ENCODE peak calls at places on chromosomes 4 and X, in nine cellular contexts. One of them, this sample, is unnamed.

GRCh38 chr4:125097729-125098128 is 217.0 kb upstream of the FAT4 start:
- DNase-seq in CD8-positive, alpha-beta memory T cell: no peak
- DNase-seq in heart left ventricle: no peak
- DNase-seq in A549: no peak
- DNase-seq in colonic mucosa: no peak
- DNase-seq in GM23338: no peak
- DNase-seq in CD8-positive, alpha-beta T cell: no peak
- DNase-seq in lower lobe of right lung: no peak
- DNase-seq in small intestine: no peak
- DNase-seq in this sample: no peak

GRCh38 chr4:57153207-57153606 is 43.0 kb upstream of the IGFBP7 start:
- DNase-seq in CD8-positive, alpha-beta memory T cell: no peak
- DNase-seq in heart left ventricle: no peak
- DNase-seq in A549: no peak
- DNase-seq in colonic mucosa: no peak
- DNase-seq in GM23338: no peak
- DNase-seq in CD8-positive, alpha-beta T cell: no peak
- DNase-seq in lower lobe of right lung: no peak
- DNase-seq in small intestine: no peak
- DNase-seq in this sample: peak; percentile 18

GRCh38 chr4:137524642-137525384 is 7.5 kb downstream of the PCDH18 start:
- DNase-seq in CD8-positive, alpha-beta memory T cell: no peak
- DNase-seq in heart left ventricle: no peak
- DNase-seq in A549: no peak
- DNase-seq in colonic mucosa: no peak
- DNase-seq in GM23338: no peak
- DNase-seq in CD8-positive, alpha-beta T cell: no peak
- DNase-seq in lower lobe of right lung: no peak
- DNase-seq in small intestine: no peak
- DNase-seq in this sample: no peak

GRCh38 chrX:31832263-31832662 is 760.4 kb upstream of the FTHL17 start:
- DNase-seq in CD8-positive, alpha-beta memory T cell: no peak
- DNase-seq in heart left ventricle: no peak
- DNase-seq in A549: no peak
- DNase-seq in colonic mucosa: no peak
- DNase-seq in GM23338: no peak
- DNase-seq in CD8-positive, alpha-beta T cell: no peak
- DNase-seq in lower lobe of right lung: no peak
- DNase-seq in small intestine: peak; percentile 52
- DNase-seq in this sample: no peak

GRCh38 chrX:103697687-103698086 is 11.2 kb upstream of the MORF4L2 start:
- DNase-seq in CD8-positive, alpha-beta memory T cell: no peak
- DNase-seq in heart left ventricle: no peak
- DNase-seq in A549: no peak
- DNase-seq in colonic mucosa: no peak
- DNase-seq in GM23338: peak; percentile 25
- DNase-seq in CD8-positive, alpha-beta T cell: no peak
- DNase-seq in lower lobe of right lung: no peak
- DNase-seq in small intestine: no peak
- DNase-seq in this sample: no peak

GRCh38 chr4:171719691-171720090 is 93.5 kb upstream of the GALNTL6 start:
- DNase-seq in CD8-positive, alpha-beta memory T cell: no peak
- DNase-seq in heart left ventricle: no peak
- DNase-seq in A549: no peak
- DNase-seq in colonic mucosa: no peak
- DNase-seq in GM23338: no peak
- DNase-seq in CD8-positive, alpha-beta T cell: no peak
- DNase-seq in lower lobe of right lung: no peak
- DNase-seq in small intestine: no peak
- DNase-seq in this sample: no peak

GRCh38 chrX:17547658-17548057 is 172.7 kb downstream of the NHS start:
- DNase-seq in CD8-positive, alpha-beta memory T cell: no peak
- DNase-seq in heart left ventricle: peak; percentile 69
- DNase-seq in A549: peak; percentile 80
- DNase-seq in colonic mucosa: peak; percentile 67
- DNase-seq in GM23338: no peak
- DNase-seq in CD8-positive, alpha-beta T cell: no peak
- DNase-seq in lower lobe of right lung: peak; percentile 63
- DNase-seq in small intestine: peak; percentile 67
- DNase-seq in this sample: peak; percentile 60

GRCh38 chr4:83320548-83320947 is 14.1 kb downstream of the HPSE start:
- DNase-seq in CD8-positive, alpha-beta memory T cell: no peak
- DNase-seq in heart left ventricle: peak; percentile 80
- DNase-seq in A549: no peak
- DNase-seq in colonic mucosa: peak; percentile 29
- DNase-seq in GM23338: no peak
- DNase-seq in CD8-positive, alpha-beta T cell: no peak
- DNase-seq in lower lobe of right lung: peak; percentile 83
- DNase-seq in small intestine: no peak
- DNase-seq in this sample: peak; percentile 65

GRCh38 chr4:143256456-143256855 is 71.7 kb downstream of the USP38 start:
- DNase-seq in CD8-positive, alpha-beta memory T cell: no peak
- DNase-seq in heart left ventricle: no peak
- DNase-seq in A549: no peak
- DNase-seq in colonic mucosa: no peak
- DNase-seq in GM23338: no peak
- DNase-seq in CD8-positive, alpha-beta T cell: no peak
- DNase-seq in lower lobe of right lung: no peak
- DNase-seq in small intestine: no peak
- DNase-seq in this sample: no peak

GRCh38 chr4:56861365-56861764 is 39.9 kb upstream of the SPINK2 start:
- DNase-seq in CD8-positive, alpha-beta memory T cell: no peak
- DNase-seq in heart left ventricle: no peak
- DNase-seq in A549: no peak
- DNase-seq in colonic mucosa: no peak
- DNase-seq in GM23338: peak; percentile 68
- DNase-seq in CD8-positive, alpha-beta T cell: no peak
- DNase-seq in lower lobe of right lung: no peak
- DNase-seq in small intestine: no peak
- DNase-seq in this sample: peak; percentile 44

GRCh38 chrX:13360146-13360545 is 40.3 kb upstream of the ATXN3L start:
- DNase-seq in CD8-positive, alpha-beta memory T cell: no peak
- DNase-seq in heart left ventricle: no peak
- DNase-seq in A549: no peak
- DNase-seq in colonic mucosa: no peak
- DNase-seq in GM23338: no peak
- DNase-seq in CD8-positive, alpha-beta T cell: peak; percentile 47
- DNase-seq in lower lobe of right lung: no peak
- DNase-seq in small intestine: no peak
- DNase-seq in this sample: no peak

GRCh38 chr4:129839687-129840086 is 743.7 kb downstream of the C4orf33 start:
- DNase-seq in CD8-positive, alpha-beta memory T cell: no peak
- DNase-seq in heart left ventricle: no peak
- DNase-seq in A549: no peak
- DNase-seq in colonic mucosa: no peak
- DNase-seq in GM23338: no peak
- DNase-seq in CD8-positive, alpha-beta T cell: no peak
- DNase-seq in lower lobe of right lung: no peak
- DNase-seq in small intestine: no peak
- DNase-seq in this sample: no peak

GRCh38 chr4:39855909-39856512 is 121.7 kb downstream of the PDS5A start:
- DNase-seq in CD8-positive, alpha-beta memory T cell: no peak
- DNase-seq in heart left ventricle: no peak
- DNase-seq in A549: peak; percentile 28
- DNase-seq in colonic mucosa: no peak
- DNase-seq in GM23338: no peak
- DNase-seq in CD8-positive, alpha-beta T cell: no peak
- DNase-seq in lower lobe of right lung: no peak
- DNase-seq in small intestine: peak; percentile 5
- DNase-seq in this sample: peak; percentile 13

GRCh38 chr4:163484906-163485305 is 9.6 kb upstream of the TMA16 start:
- DNase-seq in CD8-positive, alpha-beta memory T cell: peak; percentile 26
- DNase-seq in heart left ventricle: no peak
- DNase-seq in A549: peak; percentile 49
- DNase-seq in colonic mucosa: peak; percentile 43
- DNase-seq in GM23338: peak; percentile 88
- DNase-seq in CD8-positive, alpha-beta T cell: peak; percentile 67
- DNase-seq in lower lobe of right lung: no peak
- DNase-seq in small intestine: peak; percentile 22
- DNase-seq in this sample: peak; percentile 80

GRCh38 chrX:115491766-115492165 is 69.2 kb upstream of the PLS3 start:
- DNase-seq in CD8-positive, alpha-beta memory T cell: no peak
- DNase-seq in heart left ventricle: no peak
- DNase-seq in A549: no peak
- DNase-seq in colonic mucosa: no peak
- DNase-seq in GM23338: no peak
- DNase-seq in CD8-positive, alpha-beta T cell: no peak
- DNase-seq in lower lobe of right lung: no peak
- DNase-seq in small intestine: no peak
- DNase-seq in this sample: no peak

GRCh38 chr4:112862318-112862674 is 187.2 kb upstream of the ANK2 start:
- DNase-seq in CD8-positive, alpha-beta memory T cell: no peak
- DNase-seq in heart left ventricle: no peak
- DNase-seq in A549: no peak
- DNase-seq in colonic mucosa: no peak
- DNase-seq in GM23338: no peak
- DNase-seq in CD8-positive, alpha-beta T cell: no peak
- DNase-seq in lower lobe of right lung: no peak
- DNase-seq in small intestine: no peak
- DNase-seq in this sample: no peak

GRCh38 chrX:70196961-70197805 is 19.9 kb downstream of the DGAT2L6 start:
- DNase-seq in CD8-positive, alpha-beta memory T cell: peak; percentile 35
- DNase-seq in heart left ventricle: no peak
- DNase-seq in A549: peak; percentile 77
- DNase-seq in colonic mucosa: peak; percentile 67
- DNase-seq in GM23338: peak; percentile 79
- DNase-seq in CD8-positive, alpha-beta T cell: peak; percentile 70
- DNase-seq in lower lobe of right lung: no peak
- DNase-seq in small intestine: peak; percentile 62
- DNase-seq in this sample: peak; percentile 61

GRCh38 chr4:5054532-5054931 is 3.3 kb downstream of the STK32B start:
- DNase-seq in CD8-positive, alpha-beta memory T cell: no peak
- DNase-seq in heart left ventricle: no peak
- DNase-seq in A549: peak; percentile 17
- DNase-seq in colonic mucosa: no peak
- DNase-seq in GM23338: no peak
- DNase-seq in CD8-positive, alpha-beta T cell: no peak
- DNase-seq in lower lobe of right lung: no peak
- DNase-seq in small intestine: no peak
- DNase-seq in this sample: no peak

GRCh38 chrX:10045327-10046000 is 78.3 kb downstream of the CLDN34 start:
- DNase-seq in CD8-positive, alpha-beta memory T cell: no peak
- DNase-seq in heart left ventricle: peak; percentile 68
- DNase-seq in A549: no peak
- DNase-seq in colonic mucosa: no peak
- DNase-seq in GM23338: no peak
- DNase-seq in CD8-positive, alpha-beta T cell: no peak
- DNase-seq in lower lobe of right lung: no peak
- DNase-seq in small intestine: no peak
- DNase-seq in this sample: peak; percentile 16

DNA sequence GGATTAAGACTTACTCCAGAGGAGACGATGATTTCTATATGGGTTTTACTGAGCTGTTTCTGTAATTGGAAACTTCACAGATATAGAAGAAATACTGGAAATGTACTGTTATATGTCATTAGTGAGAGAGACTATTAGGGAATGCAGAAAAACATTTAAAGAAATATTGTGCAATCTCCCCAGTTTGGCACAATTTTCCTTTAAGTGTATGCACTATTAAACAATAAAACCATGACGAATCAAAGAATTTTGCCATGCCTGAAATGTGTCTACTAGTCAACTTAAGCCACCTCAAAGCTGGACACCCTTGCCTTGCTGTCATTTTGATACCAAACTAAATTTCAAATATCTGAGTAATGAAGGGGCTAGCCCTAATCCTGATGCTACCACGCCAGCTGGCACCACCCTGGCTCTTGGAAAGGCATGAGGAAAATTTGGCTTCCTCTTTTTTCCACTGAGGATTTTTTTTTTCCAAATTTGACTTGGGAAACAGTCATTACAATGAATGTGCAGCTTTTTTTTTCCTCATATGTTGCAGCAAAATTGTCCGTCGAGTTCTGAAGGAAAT is 36.1 kb downstream of the MTTP start:
- DNase-seq in CD8-positive, alpha-beta memory T cell: no peak
- DNase-seq in heart left ventricle: no peak
- DNase-seq in A549: no peak
- DNase-seq in colonic mucosa: no peak
- DNase-seq in GM23338: no peak
- DNase-seq in CD8-positive, alpha-beta T cell: no peak
- DNase-seq in lower lobe of right lung: no peak
- DNase-seq in small intestine: no peak
- DNase-seq in this sample: no peak
- H3K4me1 ChIP-seq in CD8-positive, alpha-beta memory T cell: no peaks in the 10 kb centered on the region
- H3K4me1 ChIP-seq in heart left ventricle: no peaks in the 10 kb centered on the region
- H3K4me1 ChIP-seq in A549: no peaks in the 10 kb centered on the region
- H3K4me1 ChIP-seq in colonic mucosa: no peaks in the 10 kb centered on the region
- H3K4me1 ChIP-seq in GM23338: no peaks in the 10 kb centered on the region
- H3K4me1 ChIP-seq in CD8-positive, alpha-beta T cell: no peaks in the 10 kb centered on the region
- H3K4me1 ChIP-seq in lower lobe of right lung: no peaks in the 10 kb centered on the region
- H3K4me1 ChIP-seq in small intestine: no peaks in the 10 kb centered on the region
- H3K4me1 ChIP-seq in this sample: peaks cover 5% of the 10 kb centered on the region

DNA sequence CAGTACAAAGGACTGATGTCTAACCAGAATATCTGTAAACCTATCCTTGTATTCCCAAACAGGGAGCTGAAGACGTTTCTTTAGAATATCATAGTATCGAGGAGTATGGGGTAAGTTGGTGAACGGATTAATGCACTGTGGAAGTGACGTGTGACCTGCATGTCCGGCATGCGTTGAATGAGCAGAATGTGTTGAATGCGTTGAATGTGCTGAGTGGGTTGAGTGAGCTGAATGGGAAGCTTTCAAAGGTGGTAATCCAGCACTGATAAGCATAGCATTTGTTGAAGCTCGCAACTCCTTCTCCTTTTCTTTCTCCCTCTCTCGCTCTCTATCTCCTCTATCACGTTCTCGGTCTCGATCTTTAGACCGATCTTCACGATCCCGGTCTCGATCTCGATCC is 8.1 kb downstream of the DHX15 start:
- DNase-seq in CD8-positive, alpha-beta memory T cell: no peak
- DNase-seq in heart left ventricle: no peak
- DNase-seq in A549: no peak
- DNase-seq in colonic mucosa: no peak
- DNase-seq in GM23338: no peak
- DNase-seq in CD8-positive, alpha-beta T cell: no peak
- DNase-seq in lower lobe of right lung: no peak
- DNase-seq in small intestine: no peak
- DNase-seq in this sample: no peak
- H3K4me1 ChIP-seq in CD8-positive, alpha-beta memory T cell: peaks cover 33% of the 10 kb centered on the region
- H3K4me1 ChIP-seq in heart left ventricle: peaks cover 31% of the 10 kb centered on the region
- H3K4me1 ChIP-seq in A549: peaks cover 32% of the 10 kb centered on the region
- H3K4me1 ChIP-seq in colonic mucosa: peaks cover 13% of the 10 kb centered on the region
- H3K4me1 ChIP-seq in GM23338: peaks cover 63% of the 10 kb centered on the region
- H3K4me1 ChIP-seq in CD8-positive, alpha-beta T cell: peaks cover 17% of the 10 kb centered on the region
- H3K4me1 ChIP-seq in lower lobe of right lung: peaks cover 60% of the 10 kb centered on the region
- H3K4me1 ChIP-seq in small intestine: peaks cover 23% of the 10 kb centered on the region
- H3K4me1 ChIP-seq in this sample: peaks cover 7% of the 10 kb centered on the region

GRCh38 chr4:123453006-123453685 is 56.6 kb downstream of the SPRY1 start:
- DNase-seq in CD8-positive, alpha-beta memory T cell: no peak
- DNase-seq in heart left ventricle: no peak
- DNase-seq in A549: no peak
- DNase-seq in colonic mucosa: no peak
- DNase-seq in GM23338: no peak
- DNase-seq in CD8-positive, alpha-beta T cell: no peak
- DNase-seq in lower lobe of right lung: no peak
- DNase-seq in small intestine: no peak
- DNase-seq in this sample: no peak
- H3K4me1 ChIP-seq in CD8-positive, alpha-beta memory T cell: no peaks in the 10 kb centered on the region
- H3K4me1 ChIP-seq in heart left ventricle: no peaks in the 10 kb centered on the region
- H3K4me1 ChIP-seq in A549: peaks cover 4% of the 10 kb centered on the region
- H3K4me1 ChIP-seq in colonic mucosa: no peaks in the 10 kb centered on the region
- H3K4me1 ChIP-seq in GM23338: peaks cover 4% of the 10 kb centered on the region
- H3K4me1 ChIP-seq in CD8-positive, alpha-beta T cell: peaks cover 9% of the 10 kb centered on the region
- H3K4me1 ChIP-seq in lower lobe of right lung: peaks cover 16% of the 10 kb centered on the region
- H3K4me1 ChIP-seq in small intestine: peaks cover 2% of the 10 kb centered on the region
- H3K4me1 ChIP-seq in this sample: peaks cover 10% of the 10 kb centered on the region

GRCh38 chr4:183941964-183942363 is 36.9 kb downstream of the STOX2 start:
- DNase-seq in CD8-positive, alpha-beta memory T cell: no peak
- DNase-seq in heart left ventricle: no peak
- DNase-seq in A549: no peak
- DNase-seq in colonic mucosa: no peak
- DNase-seq in GM23338: no peak
- DNase-seq in CD8-positive, alpha-beta T cell: no peak
- DNase-seq in lower lobe of right lung: no peak
- DNase-seq in small intestine: no peak
- DNase-seq in this sample: no peak
- H3K4me1 ChIP-seq in CD8-positive, alpha-beta memory T cell: no peaks in the 10 kb centered on the region
- H3K4me1 ChIP-seq in heart left ventricle: peaks cover 4% of the 10 kb centered on the region
- H3K4me1 ChIP-seq in A549: peaks cover 2% of the 10 kb centered on the region
- H3K4me1 ChIP-seq in colonic mucosa: no peaks in the 10 kb centered on the region
- H3K4me1 ChIP-seq in GM23338: peaks cover 20% of the 10 kb centered on the region
- H3K4me1 ChIP-seq in CD8-positive, alpha-beta T cell: no peaks in the 10 kb centered on the region
- H3K4me1 ChIP-seq in lower lobe of right lung: no peaks in the 10 kb centered on the region
- H3K4me1 ChIP-seq in small intestine: no peaks in the 10 kb centered on the region
- H3K4me1 ChIP-seq in this sample: no peaks in the 10 kb centered on the region

This sample was measured in cardiac muscle cell.